ENCODE peak calls at places on chromosomes 11 and 22, in four cellular contexts. One of them, this sample, is unnamed.

GRCh38 chr11:16889905-16890304 is 124.3 kb downstream of the PLEKHA7 start:
- DNase-seq in cardiac fibroblast: no peak
- DNase-seq in transverse colon: no peak
- DNase-seq in neural progenitor cell: no peak
- DNase-seq in this sample: no peak

GRCh38 chr22:17121235-17122195 is at the start of gene TMEM121B:
- DNase-seq in cardiac fibroblast: peak
- DNase-seq in transverse colon: peak
- DNase-seq in neural progenitor cell: peak
- DNase-seq in this sample: peak

GRCh38 chr11:35815556-35816315 is 128.1 kb upstream of the LDLRAD3 start:
- DNase-seq in neural progenitor cell: no peak
- DNase-seq in cardiac fibroblast: peak
- DNase-seq in transverse colon: no peak
- DNase-seq in this sample: no peak

GRCh38 chr11:67614730-67615454 is 8.2 kb downstream of the NDUFV1 start:
- DNase-seq in transverse colon: no peak
- DNase-seq in cardiac fibroblast: no peak
- DNase-seq in neural progenitor cell: no peak
- DNase-seq in this sample: peak

GRCh38 chr22:45225732-45226560 is 14.7 kb downstream of the KIAA0930 start:
- DNase-seq in transverse colon: peak
- DNase-seq in cardiac fibroblast: peak
- DNase-seq in neural progenitor cell: no peak
- DNase-seq in this sample: peak

GRCh38 chr11:12086271-12087074 is 23.9 kb upstream of the MICAL2 start:
- DNase-seq in neural progenitor cell: no peak
- DNase-seq in cardiac fibroblast: peak
- DNase-seq in transverse colon: peak
- DNase-seq in this sample: no peak

GRCh38 chr11:126968915-126969314 is 31.7 kb downstream of the KIRREL3 start:
- DNase-seq in neural progenitor cell: peak
- DNase-seq in cardiac fibroblast: no peak
- DNase-seq in transverse colon: no peak
- DNase-seq in this sample: no peak

GRCh38 chr11:128692750-128693578 is 908 bp upstream of the FLI1 start:
- DNase-seq in neural progenitor cell: peak
- DNase-seq in transverse colon: peak
- DNase-seq in cardiac fibroblast: peak
- DNase-seq in this sample: peak

GRCh38 chr11:46378811-46379482 is 2.5 kb upstream of the MDK start:
- DNase-seq in cardiac fibroblast: no peak
- DNase-seq in neural progenitor cell: no peak
- DNase-seq in transverse colon: no peak
- DNase-seq in this sample: peak

GRCh38 chr22:31496007-31496734 is at the start of gene SFI1:
- DNase-seq in transverse colon: peak
- DNase-seq in cardiac fibroblast: peak
- DNase-seq in neural progenitor cell: peak
- DNase-seq in this sample: peak

GRCh38 chr11:67635231-67635521 is 4.4 kb downstream of the TBX10 start:
- DNase-seq in neural progenitor cell: no peak
- DNase-seq in cardiac fibroblast: no peak
- DNase-seq in transverse colon: no peak
- DNase-seq in this sample: no peak

GRCh38 chr11:66981976-66982578 is 7.0 kb downstream of the C11orf86 start:
- DNase-seq in neural progenitor cell: no peak
- DNase-seq in cardiac fibroblast: peak
- DNase-seq in transverse colon: peak
- DNase-seq in this sample: no peak

GRCh38 chr11:45410391-45411215 is 124.5 kb upstream of the SYT13 start:
- DNase-seq in cardiac fibroblast: no peak
- DNase-seq in transverse colon: no peak
- DNase-seq in neural progenitor cell: peak
- DNase-seq in this sample: no peak

GRCh38 chr11:106276859-106277436 is 199.5 kb downstream of the AASDHPPT start:
- DNase-seq in neural progenitor cell: peak
- DNase-seq in transverse colon: no peak
- DNase-seq in cardiac fibroblast: peak
- DNase-seq in this sample: no peak

GRCh38 chr22:40898850-40899357 is 37.0 kb upstream of the DNAJB7 start:
- DNase-seq in neural progenitor cell: peak
- DNase-seq in cardiac fibroblast: peak
- DNase-seq in transverse colon: no peak
- DNase-seq in this sample: no peak

GRCh38 chr22:36350751-36351594 is 36.8 kb downstream of the MYH9 start:
- DNase-seq in cardiac fibroblast: no peak
- DNase-seq in transverse colon: no peak
- DNase-seq in neural progenitor cell: no peak
- DNase-seq in this sample: no peak
- H3K4me3 ChIP-seq in cardiac fibroblast: no peak
- H3K4me3 ChIP-seq in transverse colon: no peak
- H3K4me3 ChIP-seq in neural progenitor cell: no peak
- H3K4me3 ChIP-seq in this sample: no peak

DNA sequence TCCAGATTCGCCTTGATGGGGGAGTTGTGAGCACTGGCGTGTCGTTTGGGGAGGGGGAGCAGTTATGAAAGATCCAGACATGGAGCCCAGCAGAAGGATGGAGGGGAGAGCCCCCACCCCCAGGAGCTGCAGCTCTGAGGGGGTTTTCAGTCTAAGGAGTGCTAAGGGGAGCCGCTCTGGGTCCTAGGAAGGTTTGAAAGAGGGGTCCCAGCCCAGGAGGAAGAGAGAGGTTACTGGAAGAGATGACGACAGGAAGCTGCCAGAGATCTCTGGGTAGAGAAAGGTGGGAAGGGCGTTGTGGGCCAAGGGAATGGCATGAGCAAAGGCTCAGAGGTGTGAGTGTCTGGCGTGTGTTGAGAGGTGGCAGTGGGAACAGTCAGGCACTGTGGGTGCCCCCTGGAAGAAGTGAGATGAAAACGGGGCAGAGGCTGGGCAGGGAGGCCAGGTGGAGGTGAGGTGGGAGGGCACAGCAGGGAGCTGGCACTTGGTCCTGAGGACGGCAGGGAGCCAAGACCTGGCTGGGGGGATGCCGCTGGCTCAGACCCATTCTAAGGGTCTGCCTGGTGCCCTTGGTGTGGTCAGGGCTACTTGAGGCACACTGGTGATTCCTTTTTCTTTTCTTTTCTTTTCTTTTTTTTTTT is 1.8 kb downstream of the MGAT3 start:
- DNase-seq in transverse colon: no peak
- DNase-seq in cardiac fibroblast: no peak
- DNase-seq in neural progenitor cell: no peak
- DNase-seq in this sample: peak
- H3K4me3 ChIP-seq in transverse colon: peak
- H3K4me3 ChIP-seq in cardiac fibroblast: no peak
- H3K4me3 ChIP-seq in neural progenitor cell: peak
- H3K4me3 ChIP-seq in this sample: peak

DNA sequence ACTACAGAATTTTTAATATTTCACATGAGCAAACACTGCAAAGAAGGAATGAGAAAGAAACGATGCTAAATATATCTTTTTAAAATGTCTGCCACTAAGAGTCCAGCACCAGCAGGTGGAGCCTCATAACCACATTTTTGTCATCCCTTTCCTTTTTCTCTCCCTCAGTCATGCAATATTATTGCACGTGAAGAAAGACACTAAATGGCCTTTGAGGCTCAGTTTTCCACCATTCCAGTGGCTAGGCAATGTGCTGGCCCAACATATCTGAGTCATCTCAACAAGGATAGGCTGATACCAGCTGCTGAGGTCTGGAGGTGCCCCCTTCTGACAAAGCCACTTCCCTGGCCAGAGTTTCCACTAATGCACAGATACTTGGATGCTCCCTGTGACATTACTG is 1.8 kb downstream of the ALKBH8 start:
- DNase-seq in transverse colon: peak
- DNase-seq in cardiac fibroblast: peak
- DNase-seq in neural progenitor cell: peak
- DNase-seq in this sample: no peak
- H3K4me3 ChIP-seq in transverse colon: no peak
- H3K4me3 ChIP-seq in cardiac fibroblast: no peak
- H3K4me3 ChIP-seq in neural progenitor cell: no peak
- H3K4me3 ChIP-seq in this sample: no peak

GRCh38 chr22:50197856-50198623 is 2.8 kb upstream of the SELENOO start:
- DNase-seq in neural progenitor cell: no peak
- DNase-seq in transverse colon: no peak
- DNase-seq in cardiac fibroblast: no peak
- DNase-seq in this sample: peak

GRCh38 chr22:50198624-50199017 is 2.2 kb upstream of the SELENOO start:
- DNase-seq in cardiac fibroblast: no peak
- DNase-seq in neural progenitor cell: no peak
- DNase-seq in transverse colon: no peak
- DNase-seq in this sample: no peak

GRCh38 chr22:50199836-50200332 is 927 bp upstream of the SELENOO start:
- DNase-seq in neural progenitor cell: peak
- DNase-seq in cardiac fibroblast: no peak
- DNase-seq in transverse colon: no peak
- DNase-seq in this sample: peak

GRCh38 chr22:50200333-50201190 is at the start of gene SELENOO:
- DNase-seq in transverse colon: peak
- DNase-seq in neural progenitor cell: peak
- DNase-seq in cardiac fibroblast: peak
- DNase-seq in this sample: peak

GRCh38 chr22:50199251-50199721 is 1.5 kb upstream of the SELENOO start:
- DNase-seq in cardiac fibroblast: no peak
- DNase-seq in transverse colon: no peak
- DNase-seq in neural progenitor cell: no peak
- DNase-seq in this sample: no peak
- H3K4me3 ChIP-seq in cardiac fibroblast: no peak
- H3K4me3 ChIP-seq in transverse colon: no peak
- H3K4me3 ChIP-seq in neural progenitor cell: no peak
- H3K4me3 ChIP-seq in this sample: no peak

GRCh38 chr11:61972112-61972795 is 4.8 kb upstream of the FTH1 start:
- DNase-seq in cardiac fibroblast: no peak
- DNase-seq in transverse colon: no peak
- DNase-seq in neural progenitor cell: no peak
- DNase-seq in this sample: no peak
- H3K4me3 ChIP-seq in cardiac fibroblast: peak
- H3K4me3 ChIP-seq in transverse colon: peak
- H3K4me3 ChIP-seq in neural progenitor cell: no peak
- H3K4me3 ChIP-seq in this sample: no peak